ENCODE peak calls at places on chromosome 21, in seven cellular contexts. One of them, this sample, is unnamed.
A peak's percentile ranks its signal among the peaks of the same experiment; 100 is the strongest.

GRCh38 chr21:17045214-17045835 is 467.5 kb upstream of the CXADR start:
- DNase-seq in pancreas: no peak
- DNase-seq in body of pancreas: no peak
- DNase-seq in effector memory CD4-positive, alpha-beta T cell: no peak
- DNase-seq in substantia nigra: no peak
- DNase-seq in tibial nerve: no peak
- DNase-seq in A549: no peak
- DNase-seq in this sample: no peak

GRCh38 chr21:37227071-37228002 is 39.8 kb downstream of the VPS26C start:
- DNase-seq in pancreas: no peak
- DNase-seq in tibial nerve: no peak
- DNase-seq in effector memory CD4-positive, alpha-beta T cell: no peak
- DNase-seq in body of pancreas: no peak
- DNase-seq in substantia nigra: no peak
- DNase-seq in A549: no peak
- DNase-seq in this sample: no peak

GRCh38 chr21:42833859-42834729 is 45.2 kb downstream of the WDR4 start:
- DNase-seq in body of pancreas: no peak
- DNase-seq in A549: no peak
- DNase-seq in tibial nerve: no peak
- DNase-seq in pancreas: no peak
- DNase-seq in effector memory CD4-positive, alpha-beta T cell: no peak
- DNase-seq in substantia nigra: no peak
- DNase-seq in this sample: no peak

GRCh38 chr21:36061445-36061844 is 1.1 kb upstream of the SETD4 start:
- DNase-seq in pancreas: no peak
- DNase-seq in body of pancreas: no peak
- DNase-seq in A549: no peak
- DNase-seq in effector memory CD4-positive, alpha-beta T cell: no peak
- DNase-seq in substantia nigra: no peak
- DNase-seq in tibial nerve: no peak
- DNase-seq in this sample: no peak

GRCh38 chr21:43600642-43601397 is 58.5 kb downstream of the HSF2BP start:
- DNase-seq in body of pancreas: no peak
- DNase-seq in A549: no peak
- DNase-seq in substantia nigra: no peak
- DNase-seq in pancreas: no peak
- DNase-seq in tibial nerve: no peak
- DNase-seq in effector memory CD4-positive, alpha-beta T cell: no peak
- DNase-seq in this sample: peak; percentile 53

GRCh38 chr21:16794944-16795343 is 717.9 kb upstream of the CXADR start:
- DNase-seq in effector memory CD4-positive, alpha-beta T cell: no peak
- DNase-seq in tibial nerve: no peak
- DNase-seq in body of pancreas: no peak
- DNase-seq in substantia nigra: no peak
- DNase-seq in A549: peak; percentile 1
- DNase-seq in pancreas: no peak
- DNase-seq in this sample: peak; percentile 5

GRCh38 chr21:33434770-33435360 is 31.7 kb downstream of the IFNGR2 start:
- DNase-seq in tibial nerve: no peak
- DNase-seq in body of pancreas: no peak
- DNase-seq in effector memory CD4-positive, alpha-beta T cell: no peak
- DNase-seq in substantia nigra: no peak
- DNase-seq in pancreas: no peak
- DNase-seq in A549: peak; percentile 30
- DNase-seq in this sample: peak; percentile 90

GRCh38 chr21:26719750-26720149 is 125.5 kb downstream of the ADAMTS1 start:
- DNase-seq in tibial nerve: no peak
- DNase-seq in substantia nigra: no peak
- DNase-seq in pancreas: no peak
- DNase-seq in A549: no peak
- DNase-seq in effector memory CD4-positive, alpha-beta T cell: no peak
- DNase-seq in body of pancreas: no peak
- DNase-seq in this sample: no peak

GRCh38 chr21:25080161-25080560 is 527.1 kb downstream of the MRPL39 start:
- DNase-seq in effector memory CD4-positive, alpha-beta T cell: no peak
- DNase-seq in pancreas: no peak
- DNase-seq in substantia nigra: no peak
- DNase-seq in tibial nerve: no peak
- DNase-seq in body of pancreas: no peak
- DNase-seq in A549: no peak
- DNase-seq in this sample: no peak

GRCh38 chr21:41834252-41834925 is 44.8 kb downstream of the PRDM15 start:
- DNase-seq in effector memory CD4-positive, alpha-beta T cell: no peak
- DNase-seq in pancreas: no peak
- DNase-seq in body of pancreas: no peak
- DNase-seq in tibial nerve: no peak
- DNase-seq in substantia nigra: no peak
- DNase-seq in A549: no peak
- DNase-seq in this sample: no peak

GRCh38 chr21:37450385-37451044 is 83.9 kb downstream of the DYRK1A start:
- DNase-seq in A549: no peak
- DNase-seq in body of pancreas: no peak
- DNase-seq in pancreas: no peak
- DNase-seq in substantia nigra: no peak
- DNase-seq in tibial nerve: no peak
- DNase-seq in effector memory CD4-positive, alpha-beta T cell: no peak
- DNase-seq in this sample: no peak

GRCh38 chr21:29441651-29442050 is 142.9 kb downstream of the BACH1 start:
- DNase-seq in substantia nigra: no peak
- DNase-seq in A549: no peak
- DNase-seq in effector memory CD4-positive, alpha-beta T cell: no peak
- DNase-seq in body of pancreas: no peak
- DNase-seq in tibial nerve: no peak
- DNase-seq in pancreas: no peak
- DNase-seq in this sample: no peak

GRCh38 chr21:36847189-36847588 is 119.3 kb downstream of the HLCS start:
- DNase-seq in tibial nerve: no peak
- DNase-seq in pancreas: no peak
- DNase-seq in substantia nigra: no peak
- DNase-seq in effector memory CD4-positive, alpha-beta T cell: no peak
- DNase-seq in body of pancreas: no peak
- DNase-seq in A549: peak; percentile 69
- DNase-seq in this sample: peak; percentile 29

GRCh38 chr21:21383126-21383525 is 384.9 kb downstream of the NCAM2 start:
- DNase-seq in pancreas: no peak
- DNase-seq in substantia nigra: no peak
- DNase-seq in body of pancreas: no peak
- DNase-seq in A549: no peak
- DNase-seq in tibial nerve: no peak
- DNase-seq in effector memory CD4-positive, alpha-beta T cell: no peak
- DNase-seq in this sample: no peak

GRCh38 chr21:23740463-23740862 is 1866.8 kb downstream of the MRPL39 start:
- DNase-seq in A549: no peak
- DNase-seq in substantia nigra: no peak
- DNase-seq in pancreas: no peak
- DNase-seq in effector memory CD4-positive, alpha-beta T cell: no peak
- DNase-seq in body of pancreas: no peak
- DNase-seq in tibial nerve: no peak
- DNase-seq in this sample: no peak

GRCh38 chr21:29376556-29376955 is 77.8 kb downstream of the BACH1 start:
- DNase-seq in A549: peak; percentile 8
- DNase-seq in effector memory CD4-positive, alpha-beta T cell: peak; percentile 18
- DNase-seq in body of pancreas: peak; percentile 71
- DNase-seq in pancreas: no peak
- DNase-seq in tibial nerve: no peak
- DNase-seq in substantia nigra: no peak
- DNase-seq in this sample: no peak

GRCh38 chr21:29192999-29193563 is 62.6 kb downstream of the MAP3K7CL start:
- DNase-seq in substantia nigra: no peak
- DNase-seq in tibial nerve: no peak
- DNase-seq in pancreas: no peak
- DNase-seq in effector memory CD4-positive, alpha-beta T cell: no peak
- DNase-seq in body of pancreas: no peak
- DNase-seq in A549: no peak
- DNase-seq in this sample: no peak

GRCh38 chr21:19566975-19567374 is 1163.4 kb upstream of the TMPRSS15 start:
- DNase-seq in tibial nerve: no peak
- DNase-seq in effector memory CD4-positive, alpha-beta T cell: no peak
- DNase-seq in pancreas: no peak
- DNase-seq in body of pancreas: no peak
- DNase-seq in substantia nigra: no peak
- DNase-seq in A549: no peak
- DNase-seq in this sample: no peak

GRCh38 chr21:29888437-29888836 is 51.4 kb downstream of the GRIK1 start:
- DNase-seq in tibial nerve: no peak
- DNase-seq in pancreas: no peak
- DNase-seq in body of pancreas: no peak
- DNase-seq in substantia nigra: no peak
- DNase-seq in effector memory CD4-positive, alpha-beta T cell: no peak
- DNase-seq in A549: no peak
- DNase-seq in this sample: peak; percentile 29

GRCh38 chr21:41924355-41924754 is 29.5 kb downstream of the C2CD2 start:
- DNase-seq in A549: no peak
- DNase-seq in body of pancreas: no peak
- DNase-seq in tibial nerve: no peak
- DNase-seq in effector memory CD4-positive, alpha-beta T cell: no peak
- DNase-seq in substantia nigra: no peak
- DNase-seq in pancreas: no peak
- DNase-seq in this sample: no peak

GRCh38 chr21:27369962-27370578 is 403.2 kb upstream of the ADAMTS5 start:
- DNase-seq in tibial nerve: no peak
- DNase-seq in A549: no peak
- DNase-seq in effector memory CD4-positive, alpha-beta T cell: no peak
- DNase-seq in pancreas: no peak
- DNase-seq in body of pancreas: no peak
- DNase-seq in substantia nigra: no peak
- DNase-seq in this sample: no peak

GRCh38 chr21:27423073-27423472 is 456.2 kb upstream of the ADAMTS5 start:
- DNase-seq in tibial nerve: peak; percentile 52
- DNase-seq in body of pancreas: peak; percentile 29
- DNase-seq in pancreas: no peak
- DNase-seq in substantia nigra: no peak
- DNase-seq in A549: no peak
- DNase-seq in effector memory CD4-positive, alpha-beta T cell: no peak
- DNase-seq in this sample: peak; percentile 12

DNA sequence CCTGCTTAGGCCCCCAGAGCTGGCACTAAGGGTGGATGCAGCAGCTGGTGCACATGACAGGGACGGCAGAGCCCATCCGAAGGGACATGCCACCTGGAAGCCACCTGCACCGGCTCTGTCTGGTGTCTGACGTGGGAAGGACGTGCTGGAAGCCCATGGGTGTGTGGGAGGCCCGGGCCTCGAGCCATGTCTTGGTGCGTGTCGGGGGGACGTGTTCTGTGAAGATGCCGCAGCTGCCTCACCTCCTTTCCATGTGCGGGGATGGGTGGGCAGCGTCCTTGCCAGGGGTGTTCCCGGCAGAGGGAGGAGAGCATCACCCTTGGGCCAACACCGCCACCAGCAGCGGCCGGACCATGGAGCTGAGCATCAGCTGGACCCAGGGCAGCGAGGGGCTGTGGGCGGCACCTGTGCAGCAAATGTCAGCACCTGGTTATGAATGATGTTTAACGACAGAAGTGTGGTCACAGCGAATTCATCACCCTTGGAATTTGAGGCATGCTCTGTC is 15.5 kb upstream of the POFUT2 start:
- DNase-seq in substantia nigra: no peak
- DNase-seq in A549: no peak
- DNase-seq in body of pancreas: peak; percentile 5
- DNase-seq in pancreas: no peak
- DNase-seq in tibial nerve: no peak
- DNase-seq in effector memory CD4-positive, alpha-beta T cell: no peak
- DNase-seq in this sample: no peak
- H3K27ac ChIP-seq in substantia nigra: no peak overlapping the region
- H3K27ac ChIP-seq in A549: no peak overlapping the region
- H3K27ac ChIP-seq in body of pancreas: no peak overlapping the region
- H3K27ac ChIP-seq in pancreas: no peak overlapping the region
- H3K27ac ChIP-seq in tibial nerve: peak overlapping the region; percentile 78
- H3K27ac ChIP-seq in effector memory CD4-positive, alpha-beta T cell: peak overlapping the region; percentile 65
- H3K27ac ChIP-seq in this sample: no peak overlapping the region

GRCh38 chr21:39891111-39891510 is 23.9 kb downstream of the PCP4 start:
- DNase-seq in A549: no peak
- DNase-seq in substantia nigra: no peak
- DNase-seq in body of pancreas: no peak
- DNase-seq in tibial nerve: no peak
- DNase-seq in pancreas: no peak
- DNase-seq in effector memory CD4-positive, alpha-beta T cell: no peak
- DNase-seq in this sample: no peak
- H3K27ac ChIP-seq in A549: no peak overlapping the region
- H3K27ac ChIP-seq in substantia nigra: no peak overlapping the region
- H3K27ac ChIP-seq in body of pancreas: no peak overlapping the region
- H3K27ac ChIP-seq in tibial nerve: no peak overlapping the region
- H3K27ac ChIP-seq in pancreas: no peak overlapping the region
- H3K27ac ChIP-seq in effector memory CD4-positive, alpha-beta T cell: no peak overlapping the region
- H3K27ac ChIP-seq in this sample: no peak overlapping the region

DNA sequence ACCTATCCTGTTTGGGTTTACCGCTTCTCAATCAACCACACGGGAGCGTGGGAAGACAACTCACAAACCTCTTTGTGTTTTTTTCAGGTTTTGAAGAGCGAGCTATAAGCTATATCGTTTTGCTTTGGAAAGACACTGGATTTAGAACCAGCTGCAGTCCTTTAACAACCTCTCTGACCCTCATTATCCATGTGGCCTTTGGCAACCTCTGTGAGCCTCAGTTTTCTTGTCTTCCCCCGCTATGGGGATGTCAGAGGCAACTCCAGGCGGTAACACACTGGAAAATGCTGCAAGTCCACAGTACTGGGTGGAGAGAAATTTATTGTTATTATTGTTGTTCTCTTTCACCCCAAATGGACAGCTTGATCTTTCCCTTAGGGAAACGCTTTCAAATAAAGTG is 100.0 kb downstream of the ETS2 start:
- DNase-seq in pancreas: no peak
- DNase-seq in body of pancreas: no peak
- DNase-seq in substantia nigra: no peak
- DNase-seq in A549: no peak
- DNase-seq in effector memory CD4-positive, alpha-beta T cell: no peak
- DNase-seq in tibial nerve: no peak
- DNase-seq in this sample: no peak
- H3K27ac ChIP-seq in pancreas: no peak overlapping the region
- H3K27ac ChIP-seq in body of pancreas: no peak overlapping the region
- H3K27ac ChIP-seq in substantia nigra: no peak overlapping the region
- H3K27ac ChIP-seq in A549: peak overlapping the region; percentile 29
- H3K27ac ChIP-seq in effector memory CD4-positive, alpha-beta T cell: no peak overlapping the region
- H3K27ac ChIP-seq in tibial nerve: peak overlapping the region; percentile 68
- H3K27ac ChIP-seq in this sample: no peak overlapping the region

GRCh38 chr21:31405638-31406037 is 61.6 kb upstream of the TIAM1 start:
- DNase-seq in pancreas: no peak
- DNase-seq in tibial nerve: no peak
- DNase-seq in A549: no peak
- DNase-seq in substantia nigra: no peak
- DNase-seq in effector memory CD4-positive, alpha-beta T cell: no peak
- DNase-seq in body of pancreas: no peak
- DNase-seq in this sample: no peak

GRCh38 chr21:31410763-31411278 is 66.8 kb upstream of the TIAM1 start:
- DNase-seq in substantia nigra: no peak
- DNase-seq in effector memory CD4-positive, alpha-beta T cell: no peak
- DNase-seq in pancreas: no peak
- DNase-seq in A549: no peak
- DNase-seq in tibial nerve: no peak
- DNase-seq in body of pancreas: no peak
- DNase-seq in this sample: no peak

GRCh38 chr21:31409849-31410762 is 66.0 kb upstream of the TIAM1 start:
- DNase-seq in pancreas: no peak
- DNase-seq in substantia nigra: no peak
- DNase-seq in A549: no peak
- DNase-seq in effector memory CD4-positive, alpha-beta T cell: no peak
- DNase-seq in tibial nerve: no peak
- DNase-seq in body of pancreas: no peak
- DNase-seq in this sample: no peak

GRCh38 chr21:31406510-31406909 is 62.4 kb upstream of the TIAM1 start:
- DNase-seq in effector memory CD4-positive, alpha-beta T cell: no peak
- DNase-seq in tibial nerve: no peak
- DNase-seq in pancreas: no peak
- DNase-seq in body of pancreas: no peak
- DNase-seq in substantia nigra: no peak
- DNase-seq in A549: no peak
- DNase-seq in this sample: no peak

GRCh38 chr21:31408306-31409088 is 64.4 kb upstream of the TIAM1 start:
- DNase-seq in pancreas: no peak
- DNase-seq in A549: no peak
- DNase-seq in effector memory CD4-positive, alpha-beta T cell: no peak
- DNase-seq in body of pancreas: no peak
- DNase-seq in tibial nerve: no peak
- DNase-seq in substantia nigra: no peak
- DNase-seq in this sample: no peak
- H3K27ac ChIP-seq in pancreas: no peak overlapping the region
- H3K27ac ChIP-seq in A549: no peak overlapping the region
- H3K27ac ChIP-seq in effector memory CD4-positive, alpha-beta T cell: no peak overlapping the region
- H3K27ac ChIP-seq in body of pancreas: no peak overlapping the region
- H3K27ac ChIP-seq in tibial nerve: peak overlapping the region; percentile 77
- H3K27ac ChIP-seq in substantia nigra: no peak overlapping the region
- H3K27ac ChIP-seq in this sample: no peak overlapping the region